ENCODE peak calls at places on chromosomes 2 and 18, in nine cellular contexts. S is epithelial cell of esophagus; O is HTR-8/SVneo; L is activated CD8-positive, alpha-beta memory T cell treated with anti-CD3 and anti-CD28 coated beads, Interleukin-2, amount 10 ng/mL, durations not matched to agents 7 days and 5 days; P is BE2C; M is heart right ventricle; W is Right ventricle myocardium superior; D is ovary; I is neural progenitor cell. U is an unnamed sample.

GRCh38 chr2:167592441-167592840 is 655.0 kb downstream of the STK39 start:
- DNase-seq in S (no peak), O (no peak), L (no peak), P (no peak), M (no peak), W (no peak), D (no peak), I (no peak), U (no peak)

GRCh38 chr2:189407161-189407943 is 33.9 kb upstream of the WDR75 start:
- DNase-seq in S (peak), O (peak), L (no peak), P (peak), M (no peak), W (no peak), D (no peak), I (no peak), U (no peak)

GRCh38 chr2:98436734-98437133 is 7.9 kb upstream of the INPP4A start:
- DNase-seq in S (no peak), O (no peak), L (no peak), P (no peak), M (peak), W (no peak), D (no peak), I (no peak), U (no peak)

GRCh38 chr2:8993196-8993901 is 10.1 kb downstream of the MBOAT2 start:
- DNase-seq in S (no peak), O (peak), L (no peak), P (no peak), M (no peak), W (no peak), D (no peak), I (peak), U (peak)

GRCh38 chr2:176729706-176730569 is 460.7 kb downstream of the MTX2 start:
- DNase-seq in S (no peak), O (no peak), L (no peak), P (peak), M (peak), W (peak), D (peak), I (no peak), U (no peak)

GRCh38 chr2:13558368-13558767 is 841.6 kb downstream of the TRIB2 start:
- DNase-seq in S (peak), O (peak), L (no peak), P (no peak), M (no peak), W (no peak), D (no peak), I (no peak), U (peak)

GRCh38 chr18:43341014-43341413 is 63.7 kb upstream of the SYT4 start:
- DNase-seq in S (no peak), O (no peak), L (no peak), P (no peak), M (no peak), W (no peak), D (no peak), I (no peak), U (no peak)

GRCh38 chr2:37377187-37377532 is 32.7 kb downstream of the QPCT start:
- DNase-seq in S (no peak), O (no peak), L (peak), P (no peak), M (no peak), W (no peak), D (no peak), I (no peak), U (peak)

GRCh38 chr2:48414980-48415764 is 114.8 kb upstream of the STON1 start:
- DNase-seq in S (no peak), O (no peak), L (no peak), P (peak), M (no peak), W (no peak), D (no peak), I (peak), U (peak)

U was measured in SJCRH30.